ENCODE peak calls at places on chromosomes 7 and 10, in six cellular contexts. G is adrenal gland; B is AG10803; W is stimulated activated CD8-positive, alpha-beta memory T cell treated with anti-CD3 and anti-CD28 coated beads, Interleukin-4, amount 100 ng/mL, for 1 hour; E is fibroblast of the aortic adventitia; I is right cardiac atrium. Q is an unnamed sample.

GRCh38 chr10:35369049-35369760 is 32.9 kb downstream of the CCNY start:
- DNase-seq in G (peak; percentile 72), B (peak; percentile 74), W (no peak), E (peak; percentile 38), I (no peak), Q (no peak)

GRCh38 chr7:157497744-157498541 is 161.1 kb downstream of the DNAJB6 start:
- DNase-seq in G (no peak), B (no peak), W (no peak), E (no peak), I (no peak), Q (no peak)

GRCh38 chr10:81909453-81909852 is 34.5 kb downstream of the NRG3 start:
- DNase-seq in G (no peak), B (no peak), W (no peak), E (no peak), I (no peak), Q (no peak)

GRCh38 chr10:77230194-77230593 is 407.4 kb downstream of the KCNMA1 start:
- DNase-seq in G (no peak), B (peak; percentile 87), W (no peak), E (peak; percentile 89), I (no peak), Q (no peak)

GRCh38 chr7:593324-594115 is 73.9 kb upstream of the PDGFA start:
- DNase-seq in G (no peak), B (no peak), W (no peak), E (no peak), I (peak; percentile 50), Q (no peak)

GRCh38 chr7:149719050-149719899 is 54.1 kb downstream of the ZNF467 start:
- DNase-seq in G (peak; percentile 8), B (peak; percentile 45), W (no peak), E (peak; percentile 58), I (peak; percentile 46), Q (no peak)

GRCh38 chr7:22356855-22357310 is at the start of gene RAPGEF5:
- DNase-seq in G (no peak), B (no peak), W (no peak), E (no peak), I (peak; percentile 59), Q (no peak)

GRCh38 chr10:71580415-71580814 is 139.2 kb downstream of the C10orf105 start:
- DNase-seq in G (no peak), B (no peak), W (no peak), E (no peak), I (no peak), Q (no peak)

GRCh38 chr7:2158331-2159175 is 74.2 kb downstream of the MAD1L1 start:
- DNase-seq in G (peak; percentile 6), B (no peak), W (no peak), E (no peak), I (no peak), Q (no peak)

GRCh38 chr7:90624128-90624980 is 28.2 kb downstream of the CDK14 start:
- DNase-seq in G (no peak), B (peak; percentile 32), W (no peak), E (peak; percentile 57), I (no peak), Q (no peak)

GRCh38 chr10:125407000-125407502 is 246.7 kb upstream of the CTBP2 start:
- DNase-seq in G (no peak), B (peak; percentile 17), W (no peak), E (peak; percentile 27), I (no peak), Q (peak; percentile 89)

GRCh38 chr7:114217026-114217425 is 197.6 kb upstream of the FOXP2 start:
- DNase-seq in G (no peak), B (peak; percentile 0), W (no peak), E (no peak), I (no peak), Q (no peak)

GRCh38 chr7:139362981-139363380 is 3.3 kb downstream of the LUC7L2 start:
- DNase-seq in G (no peak), B (no peak), W (no peak), E (no peak), I (no peak), Q (no peak)

GRCh38 chr10:31242902-31243301 is 76.1 kb upstream of the ZEB1 start:
- DNase-seq in G (peak; percentile 17), B (peak; percentile 94), W (no peak), E (peak; percentile 94), I (no peak), Q (peak; percentile 29)

GRCh38 chr7:158809596-158809995 is 19.7 kb downstream of the ESYT2 start:
- DNase-seq in G (no peak), B (no peak), W (no peak), E (no peak), I (no peak), Q (no peak)

GRCh38 chr10:11043446-11044127 is 25.9 kb downstream of the CELF2 start:
- DNase-seq in G (no peak), B (no peak), W (no peak), E (no peak), I (no peak), Q (no peak)

GRCh38 chr10:12333382-12334185 is 15.8 kb upstream of the CAMK1D start:
- DNase-seq in G (peak; percentile 93), B (peak; percentile 98), W (no peak), E (peak; percentile 93), I (peak; percentile 83), Q (peak; percentile 88)

GRCh38 chr10:50360486-50360885 is 109.2 kb upstream of the ASAH2 start:
- DNase-seq in G (no peak), B (peak; percentile 71), W (no peak), E (peak; percentile 51), I (no peak), Q (no peak)

GRCh38 chr7:155453296-155454182 is 4.4 kb upstream of the EN2 start:
- DNase-seq in G (no peak), B (no peak), W (no peak), E (no peak), I (no peak), Q (no peak)

GRCh38 chr7:4189151-4189570 is 492.9 kb upstream of the FOXK1 start:
- DNase-seq in G (peak; percentile 59), B (peak; percentile 3), W (no peak), E (no peak), I (peak; percentile 92), Q (peak; percentile 83)

GRCh38 chr7:107327986-107328569 is 141.8 kb upstream of the GPR22 start:
- DNase-seq in G (no peak), B (peak; percentile 42), W (no peak), E (peak; percentile 10), I (no peak), Q (peak; percentile 27)

GRCh38 chr10:810351-810846 is 120.9 kb upstream of the DIP2C start:
- DNase-seq in G (no peak), B (peak; percentile 22), W (no peak), E (peak; percentile 20), I (no peak), Q (no peak)

GRCh38 chr10:132684164-132684891 is 101.6 kb downstream of the NKX6-2 start:
- DNase-seq in G (peak; percentile 13), B (peak; percentile 44), W (no peak), E (peak; percentile 10), I (peak; percentile 26), Q (peak; percentile 36)

GRCh38 chr10:33087922-33088321 is 129.9 kb upstream of the ITGB1 start:
- DNase-seq in G (no peak), B (no peak), W (no peak), E (no peak), I (no peak), Q (no peak)

GRCh38 chr7:47145326-47145725 is 436.6 kb downstream of the TNS3 start:
- DNase-seq in G (no peak), B (no peak), W (no peak), E (no peak), I (no peak), Q (no peak)

GRCh38 chr7:4531236-4531635 is 150.9 kb upstream of the FOXK1 start:
- DNase-seq in G (no peak), B (no peak), W (no peak), E (no peak), I (no peak), Q (no peak)

GRCh38 chr7:85232068-85232467 is 45.2 kb upstream of the SEMA3D start:
- DNase-seq in G (no peak), B (no peak), W (no peak), E (no peak), I (no peak), Q (no peak)

GRCh38 chr10:131738396-131738735 is 162.4 kb upstream of the PPP2R2D start:
- DNase-seq in G (no peak), B (no peak), W (no peak), E (no peak), I (no peak), Q (no peak)

GRCh38 chr7:97751566-97751965 is 19.7 kb downstream of the TAC1 start:
- DNase-seq in G (no peak), B (no peak), W (no peak), E (no peak), I (no peak), Q (no peak)

GRCh38 chr7:47725031-47725780 is 143.3 kb upstream of the TNS3 start:
- DNase-seq in G (no peak), B (no peak), W (no peak), E (peak; percentile 4), I (no peak), Q (peak; percentile 3)